ENCODE peak calls at places on chromosomes 13 and 19, in seven cellular contexts. Z is choroid plexus epithelial cell; R is nephron progenitor cell; F is CD4-positive, alpha-beta T cell; O is foreskin fibroblast; H is dorsolateral prefrontal cortex; N is AG10803. L is an unnamed sample.

GRCh38 chr19:2479556-2480194 is 3.7 kb downstream of the GADD45B start:
- DNase-seq in Z (no peak), R (no peak), F (no peak), O (no peak), H (no peak), N (no peak), L (no peak)

GRCh38 chr13:110448230-110448629 is 113.3 kb downstream of the RAB20 start:
- DNase-seq in Z (peak; percentile 77), R (no peak), F (no peak), O (peak; percentile 34), H (no peak), N (peak; percentile 81), L (no peak)

GRCh38 chr13:84237181-84237580 is 354.9 kb upstream of the SLITRK1 start:
- DNase-seq in Z (no peak), R (no peak), F (no peak), O (no peak), H (no peak), N (no peak), L (no peak)

GRCh38 chr13:42720116-42720857 is 61.1 kb upstream of the FAM216B start:
- DNase-seq in Z (peak; percentile 99), R (no peak), F (no peak), O (peak; percentile 95), H (no peak), N (peak; percentile 95), L (no peak)

GRCh38 chr13:74132768-74133656 is 1.2 kb downstream of the KLF12 start:
- DNase-seq in Z (peak; percentile 68), R (peak; percentile 45), F (peak; percentile 51), O (no peak), H (peak; percentile 36), N (peak; percentile 45), L (no peak)

GRCh38 chr13:76148926-76149325 is 512.8 kb downstream of the LMO7 start:
- DNase-seq in Z (peak; percentile 52), R (no peak), F (no peak), O (peak; percentile 54), H (no peak), N (peak; percentile 80), L (no peak)

GRCh38 chr13:99922631-99923404 is 48.7 kb downstream of the ZIC5 start:
- DNase-seq in Z (no peak), R (no peak), F (no peak), O (no peak), H (peak; percentile 44), N (no peak), L (no peak)

GRCh38 chr19:33310606-33311325 is 8.4 kb upstream of the CEBPA start:
- DNase-seq in Z (no peak), R (no peak), F (no peak), O (no peak), H (no peak), N (no peak), L (no peak)

GRCh38 chr19:8323781-8324185 is 2.5 kb downstream of the RPS28 start:
- DNase-seq in Z (no peak), R (no peak), F (no peak), O (no peak), H (no peak), N (no peak), L (no peak)

GRCh38 chr19:35318679-35319448 is 10.1 kb upstream of the CD22 start:
- DNase-seq in Z (peak; percentile 52), R (no peak), F (no peak), O (peak; percentile 96), H (no peak), N (peak; percentile 73), L (no peak)

GRCh38 chr13:112244495-112245177 is 131.5 kb upstream of the SPACA7 start:
- DNase-seq in Z (no peak), R (no peak), F (no peak), O (no peak), H (no peak), N (no peak), L (no peak)

GRCh38 chr19:3732108-3732507 is 23.9 kb downstream of the TJP3 start:
- DNase-seq in Z (no peak), R (no peak), F (no peak), O (no peak), H (no peak), N (no peak), L (no peak)
- TF ChIP-seq CTCF in Z (peak; percentile 19), R (no peak), F (no peak), O (no peak), H (no peak), N (no peak), L (no peak)

DNA sequence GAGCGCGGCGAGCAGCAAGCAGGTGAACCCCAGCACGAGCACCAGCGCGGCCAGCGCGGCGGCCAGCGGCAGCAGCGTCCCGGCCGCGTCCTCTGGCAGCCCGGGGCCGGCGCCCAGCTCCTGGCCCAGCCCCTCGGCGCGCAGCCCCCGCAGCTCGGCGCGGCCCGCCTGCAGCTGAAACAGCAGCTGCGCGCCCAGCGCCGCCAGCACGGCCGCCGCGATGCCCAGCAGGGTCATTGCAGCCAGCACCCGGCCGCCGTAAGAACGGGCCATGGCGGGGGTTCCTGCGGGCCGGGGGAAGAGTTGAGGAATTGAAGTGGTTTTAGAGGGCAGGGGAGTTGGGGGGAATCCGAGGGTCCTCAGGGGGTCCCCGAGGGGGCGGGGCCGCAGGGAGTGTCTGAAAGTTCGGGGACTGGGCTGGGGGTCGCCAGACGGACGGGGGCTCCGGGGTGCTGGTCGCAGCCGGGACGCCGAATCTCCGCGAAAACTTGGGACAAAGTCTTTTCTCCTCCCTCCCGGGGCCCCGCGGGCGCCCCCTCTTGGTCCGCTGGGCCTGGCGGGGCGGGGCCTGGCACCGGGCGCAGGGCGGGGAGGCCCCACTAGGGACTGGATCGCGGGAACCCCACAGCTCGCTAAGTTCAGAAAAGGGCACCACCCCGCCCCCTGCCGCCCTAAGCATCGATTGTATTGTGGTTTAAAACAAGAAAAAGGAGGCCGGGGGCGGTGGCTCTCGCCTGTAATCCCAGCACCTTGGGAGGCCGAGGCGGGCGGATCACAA is at the start of gene TMEM221:
- DNase-seq in Z (no peak), R (peak; percentile 73), F (peak; percentile 63), O (no peak), H (no peak), N (no peak), L (peak; percentile 71)
- TF ChIP-seq CTCF in Z (peak; percentile 50), R (peak; percentile 53), F (peak; percentile 56), O (peak; percentile 62), H (peak; percentile 51), N (peak; percentile 41), L (peak; percentile 72)

GRCh38 chr19:56191711-56192110 is 5.9 kb downstream of the ZSCAN5B start:
- DNase-seq in Z (no peak), R (no peak), F (no peak), O (no peak), H (no peak), N (no peak), L (no peak)

GRCh38 chr19:56193981-56194380 is 3.6 kb downstream of the ZSCAN5B start:
- DNase-seq in Z (no peak), R (no peak), F (no peak), O (no peak), H (no peak), N (no peak), L (no peak)

GRCh38 chr19:56191115-56191514 is 6.5 kb downstream of the ZSCAN5B start:
- DNase-seq in Z (no peak), R (no peak), F (no peak), O (no peak), H (no peak), N (no peak), L (no peak)

GRCh38 chr19:56189785-56190184 is 7.8 kb downstream of the ZSCAN5B start:
- DNase-seq in Z (no peak), R (no peak), F (no peak), O (no peak), H (no peak), N (no peak), L (no peak)
- TF ChIP-seq CTCF in Z (no peak), R (no peak), F (no peak), O (no peak), H (no peak), N (no peak), L (peak; percentile 18)

DNA sequence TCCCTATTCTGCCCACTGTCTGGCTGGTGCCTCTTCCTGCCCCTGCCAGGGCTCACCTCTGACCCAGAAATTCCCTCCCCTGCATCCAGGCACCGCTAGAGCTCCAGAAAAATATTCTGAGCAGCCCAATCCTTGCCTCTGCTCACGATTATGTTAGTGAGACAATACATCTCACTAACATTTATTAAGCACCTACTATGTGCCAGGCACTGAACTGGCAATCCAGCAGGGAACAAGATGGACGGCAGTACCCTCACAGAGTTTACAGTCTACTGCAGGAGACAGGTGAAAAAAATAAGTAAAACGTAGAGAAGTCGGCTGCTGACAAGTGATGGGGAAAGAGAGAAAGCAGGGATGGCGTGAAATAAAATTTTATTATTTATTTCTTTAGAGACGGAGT is 5.5 kb downstream of the TINCR start:
- DNase-seq in Z (no peak), R (no peak), F (no peak), O (no peak), H (no peak), N (no peak), L (no peak)
- TF ChIP-seq CTCF in Z (no peak), R (no peak), F (no peak), O (no peak), H (no peak), N (no peak), L (no peak)

GRCh38 chr19:45179848-45180370 is 1.3 kb downstream of the BLOC1S3 start:
- DNase-seq in Z (no peak), R (no peak), F (no peak), O (no peak), H (no peak), N (no peak), L (no peak)

GRCh38 chr19:45177817-45178261 is at the start of gene TRAPPC6A:
- DNase-seq in Z (peak; percentile 53), R (no peak), F (no peak), O (peak; percentile 75), H (no peak), N (peak; percentile 75), L (no peak)

GRCh38 chr19:45175663-45176345 is 2.2 kb downstream of the TRAPPC6A start:
- DNase-seq in Z (no peak), R (no peak), F (no peak), O (no peak), H (no peak), N (no peak), L (no peak)

GRCh38 chr19:45179063-45179847 is 671 bp downstream of the BLOC1S3 start:
- DNase-seq in Z (peak; percentile 33), R (peak; percentile 61), F (no peak), O (peak; percentile 34), H (no peak), N (peak; percentile 46), L (no peak)

DNA sequence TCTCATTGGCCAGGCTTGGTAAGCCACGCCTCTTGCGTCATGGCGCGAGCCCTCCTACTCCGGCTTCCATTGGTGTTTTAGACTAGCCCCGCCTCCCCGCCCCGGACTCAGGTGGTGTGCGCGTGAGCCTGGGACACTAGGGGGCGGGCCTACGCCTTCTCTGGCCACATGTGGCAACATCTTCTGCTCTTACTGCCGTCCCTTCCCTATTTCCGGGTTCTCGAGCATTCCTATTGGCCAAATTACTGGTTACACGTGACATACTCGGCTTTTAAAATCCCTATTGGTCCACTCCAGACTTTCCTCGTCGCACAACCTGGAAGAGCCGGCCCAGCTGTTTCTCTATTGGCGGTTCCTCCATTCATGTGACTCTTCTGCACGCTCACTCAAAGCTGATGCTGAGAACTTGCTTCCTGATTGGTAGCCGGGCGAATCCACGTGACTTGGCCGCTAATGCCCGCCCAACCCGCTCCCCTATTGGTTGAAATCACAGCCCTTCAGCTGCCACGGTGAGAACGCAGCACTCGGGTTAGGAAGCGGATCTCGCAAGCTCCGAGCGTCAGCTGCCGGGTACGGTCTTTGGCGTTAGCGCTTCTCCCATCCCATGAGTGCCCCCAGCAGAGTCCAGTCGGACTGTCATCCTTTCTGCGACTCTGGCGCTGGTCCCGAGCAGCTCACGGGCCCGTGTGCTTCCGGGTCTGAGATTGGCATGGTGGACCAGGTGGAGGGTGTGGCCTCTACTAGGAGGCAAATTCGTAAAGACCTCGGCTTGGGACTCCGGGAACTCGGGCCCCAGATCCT is at the start of gene BLOC1S3:
- DNase-seq in Z (peak; percentile 100), R (peak; percentile 100), F (peak; percentile 100), O (peak; percentile 100), H (peak; percentile 99), N (peak; percentile 100), L (peak; percentile 99)
- TF ChIP-seq CTCF in Z (peak; percentile 32), R (peak; percentile 38), F (peak; percentile 32), O (no peak), H (peak; percentile 53), N (peak; percentile 40), L (peak; percentile 60)

L was measured in progenitor cell of endocrine pancreas.